ENCODE peak calls at places on chromosomes 13 and 19, in five cellular contexts. One of them, this sample, is unnamed.

GRCh38 chr13:28327761-28328607 is 166.9 kb downstream of the FLT1 start:
- DNase-seq in GM12878: no peak
- DNase-seq in SK-N-SH: no peak
- DNase-seq in HL-60: no peak
- DNase-seq in K562: no peak
- DNase-seq in this sample: no peak

GRCh38 chr13:73045036-73045435 is 13.8 kb upstream of the KLF5 start:
- DNase-seq in K562: no peak
- DNase-seq in SK-N-SH: no peak
- DNase-seq in HL-60: no peak
- DNase-seq in GM12878: no peak
- DNase-seq in this sample: no peak

GRCh38 chr19:29285878-29286277 is 72.9 kb upstream of the UQCRFS1 start:
- DNase-seq in GM12878: no peak
- DNase-seq in HL-60: peak
- DNase-seq in SK-N-SH: peak
- DNase-seq in K562: peak
- DNase-seq in this sample: no peak

GRCh38 chr19:2261438-2262172 is 5.4 kb upstream of the JSRP1 start:
- DNase-seq in SK-N-SH: peak
- DNase-seq in K562: peak
- DNase-seq in GM12878: no peak
- DNase-seq in HL-60: peak
- DNase-seq in this sample: peak

GRCh38 chr13:22915442-22916082 is 265.2 kb upstream of the SGCG start:
- DNase-seq in GM12878: no peak
- DNase-seq in K562: peak
- DNase-seq in HL-60: no peak
- DNase-seq in SK-N-SH: peak
- DNase-seq in this sample: peak

GRCh38 chr19:57682226-57682766 is 519 bp downstream of the ZNF551 start:
- DNase-seq in SK-N-SH: no peak
- DNase-seq in HL-60: no peak
- DNase-seq in K562: no peak
- DNase-seq in GM12878: no peak
- DNase-seq in this sample: no peak

GRCh38 chr13:43838909-43839308 is 40.6 kb downstream of the CCDC122 start:
- DNase-seq in GM12878: no peak
- DNase-seq in HL-60: no peak
- DNase-seq in K562: no peak
- DNase-seq in SK-N-SH: no peak
- DNase-seq in this sample: no peak

GRCh38 chr19:35729763-35730162 is 12.0 kb downstream of the KMT2B start:
- DNase-seq in HL-60: no peak
- DNase-seq in SK-N-SH: no peak
- DNase-seq in GM12878: no peak
- DNase-seq in K562: no peak
- DNase-seq in this sample: no peak

GRCh38 chr13:75512253-75512652 is 25.4 kb downstream of the COMMD6 start:
- DNase-seq in K562: no peak
- DNase-seq in SK-N-SH: no peak
- DNase-seq in GM12878: peak
- DNase-seq in HL-60: no peak
- DNase-seq in this sample: no peak

DNA sequence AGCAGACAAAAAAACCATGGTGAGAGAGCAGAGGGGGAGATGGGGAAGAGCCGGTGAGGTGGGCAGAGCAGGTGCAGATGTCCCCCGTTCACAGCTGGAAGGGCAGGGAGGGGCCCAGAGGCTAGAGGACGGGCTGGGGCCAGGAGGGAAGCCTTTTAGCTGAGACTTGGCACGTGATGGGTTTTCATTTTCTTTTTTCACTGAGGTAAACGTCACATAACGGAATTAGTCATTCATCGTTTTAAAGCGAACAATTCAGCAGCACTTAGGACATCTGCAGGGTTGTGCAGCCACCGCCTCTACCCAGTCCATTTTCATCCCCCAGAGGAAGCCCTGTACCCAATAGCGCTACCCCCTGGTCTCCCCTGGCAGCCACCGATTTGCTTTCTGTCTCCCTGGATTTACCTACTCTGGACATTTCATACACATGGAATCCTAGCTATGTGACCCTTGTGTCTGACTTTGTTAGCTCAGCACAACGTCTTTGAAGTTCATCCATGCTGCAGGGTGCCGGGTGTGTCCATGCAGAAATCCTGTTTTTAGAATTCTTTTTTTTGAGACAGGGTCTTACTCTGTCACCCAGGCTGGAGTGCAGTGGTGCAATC is 16.0 kb upstream of the EMC10 start:
- DNase-seq in GM12878: peak
- DNase-seq in HL-60: no peak
- DNase-seq in K562: no peak
- DNase-seq in SK-N-SH: no peak
- DNase-seq in this sample: peak
- TF ChIP-seq REST in GM12878: no peak
- TF ChIP-seq REST in HL-60: no peak
- TF ChIP-seq REST in K562: no peak
- TF ChIP-seq REST in SK-N-SH: no peak
- TF ChIP-seq REST in this sample: no peak

DNA sequence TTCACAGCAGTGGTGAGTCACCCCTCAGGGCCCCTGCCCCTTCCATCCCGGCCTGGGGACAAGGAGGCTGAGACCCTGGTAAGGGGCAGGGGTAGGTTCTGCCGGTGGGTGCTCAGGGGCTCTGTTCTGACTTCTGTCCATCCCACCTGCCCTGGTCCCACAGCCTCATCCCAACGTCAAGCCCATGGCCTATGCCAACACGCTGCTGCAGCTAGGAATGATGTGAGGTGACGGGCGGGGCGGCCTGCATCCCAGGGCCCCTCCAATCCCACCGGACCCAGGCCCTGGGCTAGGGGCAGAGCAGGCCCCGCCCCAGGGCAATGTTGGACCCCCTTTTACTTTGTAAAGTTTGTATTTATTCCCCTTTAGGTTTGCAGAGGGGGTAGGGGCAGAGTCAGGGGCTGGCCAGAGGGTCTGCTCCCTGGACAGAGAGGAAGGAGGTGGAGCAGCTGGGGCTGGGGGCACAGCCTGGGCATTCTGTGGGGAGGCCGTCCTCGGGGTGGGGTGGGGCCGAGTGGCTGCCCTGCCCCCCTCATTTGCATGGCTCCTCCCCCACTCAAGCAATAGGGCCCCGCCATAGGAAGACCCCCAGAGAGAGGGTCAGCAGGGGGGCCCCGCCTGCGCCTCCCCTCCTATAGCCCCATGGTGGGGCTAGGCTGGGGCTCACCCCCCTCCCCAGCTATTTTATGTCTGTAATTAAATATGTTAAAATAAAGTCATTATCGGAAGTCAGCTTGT is 23.1 kb downstream of the CCDC8 start:
- DNase-seq in HL-60: no peak
- DNase-seq in K562: no peak
- DNase-seq in GM12878: no peak
- DNase-seq in SK-N-SH: peak
- DNase-seq in this sample: no peak
- TF ChIP-seq REST in HL-60: no peak
- TF ChIP-seq REST in K562: no peak
- TF ChIP-seq REST in GM12878: no peak
- TF ChIP-seq REST in SK-N-SH: no peak
- TF ChIP-seq REST in this sample: no peak

GRCh38 chr19:49340865-49341718 is 5.9 kb downstream of the CD37 start:
- DNase-seq in HL-60: no peak
- DNase-seq in SK-N-SH: no peak
- DNase-seq in K562: no peak
- DNase-seq in GM12878: no peak
- DNase-seq in this sample: no peak

GRCh38 chr19:49338691-49339363 is 3.6 kb downstream of the CD37 start:
- DNase-seq in SK-N-SH: peak
- DNase-seq in GM12878: no peak
- DNase-seq in HL-60: no peak
- DNase-seq in K562: peak
- DNase-seq in this sample: peak

GRCh38 chr19:49340069-49340864 is 5.1 kb downstream of the CD37 start:
- DNase-seq in HL-60: no peak
- DNase-seq in GM12878: peak
- DNase-seq in K562: peak
- DNase-seq in SK-N-SH: no peak
- DNase-seq in this sample: no peak

GRCh38 chr19:49338023-49338677 is 2.9 kb downstream of the CD37 start:
- DNase-seq in SK-N-SH: no peak
- DNase-seq in K562: no peak
- DNase-seq in HL-60: no peak
- DNase-seq in GM12878: no peak
- DNase-seq in this sample: no peak

GRCh38 chr19:49339364-49340068 is 4.3 kb downstream of the CD37 start:
- DNase-seq in SK-N-SH: peak
- DNase-seq in K562: peak
- DNase-seq in GM12878: no peak
- DNase-seq in HL-60: no peak
- DNase-seq in this sample: no peak
- TF ChIP-seq REST in SK-N-SH: no peak
- TF ChIP-seq REST in K562: no peak
- TF ChIP-seq REST in GM12878: no peak
- TF ChIP-seq REST in HL-60: no peak
- TF ChIP-seq REST in this sample: no peak

GRCh38 chr13:65292488-65292901 is 1937.6 kb downstream of the PCDH9 start:
- DNase-seq in HL-60: no peak
- DNase-seq in K562: no peak
- DNase-seq in SK-N-SH: peak
- DNase-seq in GM12878: no peak
- DNase-seq in this sample: no peak
- TF ChIP-seq REST in HL-60: no peak
- TF ChIP-seq REST in K562: no peak
- TF ChIP-seq REST in SK-N-SH: no peak
- TF ChIP-seq REST in GM12878: no peak
- TF ChIP-seq REST in this sample: no peak

GRCh38 chr19:18803550-18804138 is 12.5 kb upstream of the COMP start:
- DNase-seq in SK-N-SH: peak
- DNase-seq in HL-60: no peak
- DNase-seq in GM12878: no peak
- DNase-seq in K562: no peak
- DNase-seq in this sample: no peak
- TF ChIP-seq REST in SK-N-SH: no peak
- TF ChIP-seq REST in HL-60: no peak
- TF ChIP-seq REST in GM12878: no peak
- TF ChIP-seq REST in K562: no peak
- TF ChIP-seq REST in this sample: no peak

DNA sequence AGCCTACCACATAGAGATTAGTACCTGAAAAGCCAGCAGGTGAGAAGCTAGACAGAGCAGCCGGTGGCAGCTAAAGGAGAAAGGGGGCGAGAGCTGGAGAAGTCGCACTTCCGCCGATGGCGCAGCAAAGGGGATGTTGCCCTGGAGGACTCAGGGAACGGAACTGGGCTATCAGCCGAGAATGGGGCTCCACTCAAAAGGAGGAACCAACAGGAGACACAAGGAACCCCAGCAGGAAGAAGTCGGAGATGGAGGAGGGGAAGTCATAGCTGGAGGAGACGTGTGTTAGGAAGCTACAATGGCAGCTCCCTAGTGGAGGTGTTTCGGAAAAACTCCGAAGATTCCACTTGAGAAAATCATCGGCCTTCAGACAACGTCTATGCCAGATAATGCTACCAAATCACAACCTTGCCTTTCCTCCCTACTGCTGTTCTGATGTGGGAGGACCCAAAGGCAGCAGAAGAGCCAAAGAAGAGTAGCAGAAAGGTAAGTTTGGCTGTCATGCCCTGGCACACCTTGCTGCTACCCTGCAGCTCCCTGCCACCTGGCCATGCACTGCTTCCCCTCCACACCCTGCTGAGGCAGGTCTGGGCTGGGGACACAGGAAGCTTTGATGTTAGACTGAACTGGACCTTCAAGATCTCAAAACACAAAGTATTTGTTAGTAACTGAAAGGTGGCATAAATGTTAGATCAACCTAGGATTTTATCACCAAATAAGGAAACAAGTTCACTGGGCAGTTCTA is 127.9 kb downstream of the DLEU7 start:
- DNase-seq in GM12878: no peak
- DNase-seq in K562: no peak
- DNase-seq in SK-N-SH: no peak
- DNase-seq in HL-60: peak
- DNase-seq in this sample: no peak
- TF ChIP-seq REST in GM12878: no peak
- TF ChIP-seq REST in K562: no peak
- TF ChIP-seq REST in SK-N-SH: no peak
- TF ChIP-seq REST in HL-60: peak
- TF ChIP-seq REST in this sample: no peak

GRCh38 chr13:26599403-26599802 is 41.9 kb downstream of the WASF3 start:
- DNase-seq in SK-N-SH: peak
- DNase-seq in HL-60: no peak
- DNase-seq in GM12878: no peak
- DNase-seq in K562: no peak
- DNase-seq in this sample: no peak
- TF ChIP-seq REST in SK-N-SH: no peak
- TF ChIP-seq REST in HL-60: no peak
- TF ChIP-seq REST in GM12878: no peak
- TF ChIP-seq REST in K562: no peak
- TF ChIP-seq REST in this sample: no peak

DNA sequence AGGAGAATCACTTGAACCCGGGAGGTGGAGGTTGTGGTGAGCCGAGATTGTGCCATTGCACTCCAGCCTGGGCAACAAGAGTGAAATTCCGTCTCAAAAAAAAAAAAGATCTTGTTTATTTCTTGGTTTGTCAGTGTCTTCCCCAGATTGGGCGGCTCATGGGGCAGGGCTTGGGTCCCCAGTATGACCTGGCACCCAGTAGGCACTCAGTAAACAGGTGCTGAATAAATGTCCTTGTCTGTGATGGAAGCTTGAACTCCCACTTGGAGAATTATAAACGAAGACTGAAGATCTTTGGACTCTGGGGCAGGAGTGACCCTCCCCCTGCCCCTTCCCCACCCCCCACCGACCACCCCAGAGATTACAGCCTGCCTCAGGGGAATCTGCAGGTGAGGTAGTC is 9.9 kb upstream of the FUT5 start:
- DNase-seq in K562: no peak
- DNase-seq in GM12878: no peak
- DNase-seq in HL-60: no peak
- DNase-seq in SK-N-SH: no peak
- DNase-seq in this sample: no peak
- TF ChIP-seq REST in K562: no peak
- TF ChIP-seq REST in GM12878: no peak
- TF ChIP-seq REST in HL-60: no peak
- TF ChIP-seq REST in SK-N-SH: no peak
- TF ChIP-seq REST in this sample: no peak

GRCh38 chr13:26449063-26449848 is 108.2 kb upstream of the WASF3 start:
- DNase-seq in HL-60: no peak
- DNase-seq in GM12878: no peak
- DNase-seq in K562: no peak
- DNase-seq in SK-N-SH: no peak
- DNase-seq in this sample: no peak
- TF ChIP-seq REST in HL-60: no peak
- TF ChIP-seq REST in GM12878: no peak
- TF ChIP-seq REST in K562: no peak
- TF ChIP-seq REST in SK-N-SH: no peak
- TF ChIP-seq REST in this sample: no peak